ENCODE peak calls at places on chromosomes 16 and 17, in nine cellular contexts. W is HT1080; N is HL-60; E is uterus; T is effector memory CD4-positive, alpha-beta T cell; I is MM.1S; Z is T-helper 2 cell; Y is foreskin fibroblast; U is activated naive CD4-positive, alpha-beta T cell. R is an unnamed sample.

GRCh38 chr16:51129105-51129504 is 22.0 kb downstream of the SALL1 start:
- DNase-seq in T (no peak), Y (peak), I (no peak), Z (no peak), E (no peak), U (no peak), W (no peak), N (no peak), R (no peak)

GRCh38 chr16:66649636-66650205 is 45.2 kb downstream of the CMTM3 start:
- DNase-seq in U (no peak), E (no peak), Y (no peak), T (no peak), Z (no peak), W (no peak), N (no peak), I (no peak), R (no peak)

GRCh38 chr17:11996722-11997146 is 541 bp downstream of the ZNF18 start:
- DNase-seq in Z (no peak), T (peak), E (no peak), N (no peak), U (no peak), I (peak), Y (no peak), W (no peak), R (peak)

GRCh38 chr17:74971842-74972106 is 785 bp downstream of the HID1 start:
- DNase-seq in I (no peak), T (no peak), W (no peak), Z (no peak), Y (no peak), E (no peak), N (no peak), U (no peak), R (no peak)

GRCh38 chr16:49858200-49859129 is 2.6 kb upstream of the ZNF423 start:
- DNase-seq in U (no peak), E (peak), T (no peak), Y (peak), W (no peak), N (no peak), I (no peak), Z (no peak), R (no peak)

GRCh38 chr16:22189473-22190168 is 16.5 kb upstream of the EEF2K start:
- DNase-seq in I (peak), W (no peak), N (no peak), Y (peak), Z (peak), U (no peak), E (peak), T (peak), R (peak)

GRCh38 chr17:35433075-35433894 is 985 bp upstream of the SLFN12 start:
- DNase-seq in E (peak), W (peak), Y (peak), U (no peak), I (peak), Z (no peak), N (peak), T (peak), R (peak)

GRCh38 chr16:84088695-84089395 is 27.9 kb downstream of the MBTPS1 start:
- DNase-seq in I (peak), Y (no peak), E (no peak), Z (no peak), T (peak), U (peak), W (no peak), N (no peak), R (no peak)

GRCh38 chr17:3049705-3050295 is 13.6 kb downstream of the OR1D5 start:
- DNase-seq in Y (no peak), W (peak), E (no peak), Z (no peak), N (no peak), T (no peak), I (no peak), U (no peak), R (no peak)

GRCh38 chr17:39935896-39936295 is 8.4 kb downstream of the LRRC3C start:
- DNase-seq in N (no peak), Z (no peak), W (no peak), T (no peak), U (no peak), I (no peak), Y (peak), E (no peak), R (no peak)

GRCh38 chr16:1613240-1613639 is 1.1 kb downstream of the CRAMP1 start:
- DNase-seq in U (no peak), E (no peak), T (no peak), W (no peak), I (peak), Z (no peak), Y (peak), N (no peak), R (no peak)

GRCh38 chr16:77679336-77679735 is 43.0 kb upstream of the NUDT7 start:
- DNase-seq in T (no peak), E (no peak), I (no peak), Y (no peak), Z (no peak), W (no peak), N (peak), U (no peak), R (no peak)

GRCh38 chr17:81961087-81961514 is at the start of gene NOTUM:
- DNase-seq in W (no peak), N (no peak), U (no peak), T (no peak), Z (no peak), I (no peak), E (no peak), Y (peak), R (no peak)

GRCh38 chr17:40326014-40326831 is 17.2 kb downstream of the RARA start:
- DNase-seq in E (no peak), T (peak), N (peak), Y (no peak), Z (no peak), I (peak), W (no peak), U (no peak), R (no peak)

GRCh38 chr17:77343031-77343866 is 202.5 kb downstream of the SEC14L1 start:
- DNase-seq in U (no peak), T (no peak), I (no peak), E (peak), Z (no peak), N (no peak), Y (no peak), W (no peak), R (peak)

GRCh38 chr16:2224183-2224486 is 744 bp downstream of the E4F1 start:
- DNase-seq in U (no peak), N (no peak), I (peak), T (no peak), Y (peak), E (no peak), Z (no peak), W (no peak), R (no peak)

GRCh38 chr17:65191805-65192740 is 54.9 kb downstream of the RGS9 start:
- DNase-seq in U (no peak), E (no peak), Y (peak), W (peak), T (no peak), I (no peak), N (peak), Z (no peak), R (no peak)

GRCh38 chr17:40485851-40486512 is 15.4 kb downstream of the TNS4 start:
- DNase-seq in T (peak), Z (no peak), I (no peak), N (no peak), E (peak), W (peak), U (no peak), Y (peak), R (peak)

GRCh38 chr17:10843806-10844205 is 5.9 kb upstream of the PIRT start:
- DNase-seq in Z (no peak), T (no peak), W (no peak), Y (no peak), I (no peak), E (peak), N (no peak), U (no peak), R (no peak)

GRCh38 chr17:81821603-81822311 is 11.3 kb downstream of the MCRIP1 start:
- DNase-seq in U (no peak), Y (peak), N (peak), T (no peak), E (peak), Z (no peak), I (no peak), W (peak), R (no peak)

GRCh38 chr16:68367034-68367433 is 56.2 kb downstream of the PRMT7 start:
- DNase-seq in Z (no peak), N (no peak), Y (peak), W (no peak), U (no peak), T (no peak), I (no peak), E (no peak), R (no peak)

GRCh38 chr17:74550602-74551001 is 4.7 kb upstream of the CD300C start:
- DNase-seq in Z (no peak), W (no peak), I (no peak), U (no peak), Y (no peak), T (no peak), E (no peak), N (no peak), R (no peak)

GRCh38 chr17:39867084-39867890 is 715 bp upstream of the ZPBP2 start:
- DNase-seq in W (no peak), N (no peak), Z (no peak), U (no peak), I (peak), T (no peak), E (no peak), Y (no peak), R (no peak)

GRCh38 chr17:49180303-49180702 is 30.1 kb downstream of the GNGT2 start:
- DNase-seq in E (peak), T (peak), N (no peak), W (peak), U (peak), Y (peak), Z (peak), I (peak), R (peak)

GRCh38 chr17:1746975-1747543 is 4.4 kb downstream of the SERPINF2 start:
- DNase-seq in Y (peak), T (no peak), N (no peak), W (no peak), E (peak), I (no peak), U (no peak), Z (no peak), R (no peak)

GRCh38 chr16:11047939-11048500 is 103.7 kb downstream of the CLEC16A start:
- DNase-seq in U (no peak), N (no peak), I (no peak), E (no peak), T (no peak), Z (no peak), Y (no peak), W (no peak), R (no peak)

R was measured in right atrium auricular region.